ENCODE peak calls at places on chromosome 14, in nine cellular contexts. Q is fibroblast of lung, D is endothelial cell, I is omental fat pad, Y is GM06990, F is fibroblast of the aortic adventitia, T is MCF 10A, J is astrocyte, V is neural crest cell. P is an unnamed sample.

GRCh38 chr14:90628825-90629224 is 187.4 kb downstream of the TTC7B start:
- DNase-seq in Q (no peak), D (no peak), I (no peak), Y (no peak), F (no peak), T (no peak), J (no peak), V (no peak), P (no peak)

GRCh38 chr14:33285902-33286700 is 347.4 kb downstream of the NPAS3 start:
- DNase-seq in Q (no peak), D (no peak), I (no peak), Y (no peak), F (no peak), T (no peak), J (no peak), V (no peak), P (no peak)

GRCh38 chr14:58082491-58083098 is 69.4 kb downstream of the ARMH4 start:
- DNase-seq in Q (peak; percentile 85), D (no peak), I (no peak), Y (no peak), F (peak; percentile 91), T (peak; percentile 80), J (peak; percentile 91), V (no peak), P (no peak)

GRCh38 chr14:69610859-69611263 is 535 bp upstream of the SUSD6 start:
- DNase-seq in Q (no peak), D (no peak), I (no peak), Y (no peak), F (no peak), T (no peak), J (no peak), V (no peak), P (no peak)

GRCh38 chr14:33592298-33592697 is 358.6 kb downstream of the EGLN3 start:
- DNase-seq in Q (no peak), D (no peak), I (no peak), Y (no peak), F (no peak), T (peak; percentile 19), J (peak; percentile 74), V (no peak), P (no peak)

GRCh38 chr14:57346741-57347140 is 43.6 kb upstream of the NAA30 start:
- DNase-seq in Q (no peak), D (no peak), I (no peak), Y (no peak), F (no peak), T (no peak), J (no peak), V (no peak), P (no peak)

GRCh38 chr14:22849212-22849819 is 12.9 kb downstream of the MMP14 start:
- DNase-seq in Q (no peak), D (no peak), I (peak; percentile 37), Y (no peak), F (peak; percentile 91), T (no peak), J (peak; percentile 27), V (no peak), P (peak; percentile 19)

GRCh38 chr14:25103820-25104219 is 53.9 kb upstream of the STXBP6 start:
- DNase-seq in Q (no peak), D (no peak), I (no peak), Y (no peak), F (no peak), T (no peak), J (no peak), V (no peak), P (no peak)

GRCh38 chr14:77108753-77109152 is 10.7 kb downstream of the CIPC start:
- DNase-seq in Q (no peak), D (no peak), I (no peak), Y (no peak), F (no peak), T (no peak), J (no peak), V (no peak), P (no peak)

GRCh38 chr14:99635116-99635515 is 9.8 kb upstream of the HHIPL1 start:
- DNase-seq in Q (no peak), D (no peak), I (no peak), Y (no peak), F (no peak), T (no peak), J (no peak), V (no peak), P (no peak)

GRCh38 chr14:99637624-99638023 is 7.3 kb upstream of the HHIPL1 start:
- DNase-seq in Q (no peak), D (no peak), I (no peak), Y (no peak), F (no peak), T (no peak), J (no peak), V (no peak), P (no peak)

GRCh38 chr14:99633913-99634312 is 11.0 kb upstream of the HHIPL1 start:
- DNase-seq in Q (no peak), D (no peak), I (no peak), Y (no peak), F (no peak), T (no peak), J (no peak), V (no peak), P (no peak)

GRCh38 chr14:99634443-99634842 is 10.5 kb upstream of the HHIPL1 start:
- DNase-seq in Q (no peak), D (no peak), I (no peak), Y (no peak), F (no peak), T (no peak), J (no peak), V (no peak), P (no peak)

GRCh38 chr14:99636487-99636886 is 8.4 kb upstream of the HHIPL1 start:
- DNase-seq in Q (no peak), D (no peak), I (no peak), Y (no peak), F (no peak), T (no peak), J (no peak), V (no peak), P (no peak)
- TF ChIP-seq CTCF in Q (no peak), D (no peak), I (no peak), Y (no peak), F (no peak), T (no peak), J (no peak), V (no peak), P (no peak)

GRCh38 chr14:64137657-64138290 is 156.4 kb downstream of the ESR2 start:
- DNase-seq in Q (peak; percentile 47), D (no peak), I (no peak), Y (no peak), F (peak; percentile 19), T (no peak), J (no peak), V (no peak), P (peak; percentile 15)
- TF ChIP-seq CTCF in Q (peak; percentile 29), D (no peak), I (no peak), Y (peak; percentile 28), F (no peak), T (no peak), J (peak; percentile 3), V (no peak), P (peak; percentile 20)

GRCh38 chr14:104827173-104828055 is 26.5 kb downstream of the ZBTB42 start:
- DNase-seq in Q (peak; percentile 24), D (peak; percentile 77), I (no peak), Y (no peak), F (peak; percentile 24), T (no peak), J (peak; percentile 23), V (peak; percentile 61), P (peak; percentile 85)
- TF ChIP-seq CTCF in Q (peak; percentile 48), D (peak; percentile 61), I (no peak), Y (peak; percentile 54), F (peak; percentile 62), T (peak; percentile 43), J (peak; percentile 25), V (peak; percentile 70), P (peak; percentile 51)

GRCh38 chr14:61631044-61631692 is 64.1 kb upstream of the HIF1A start:
- DNase-seq in Q (no peak), D (no peak), I (no peak), Y (no peak), F (no peak), T (no peak), J (no peak), V (no peak), P (no peak)

GRCh38 chr14:61632401-61633195 is 62.7 kb upstream of the HIF1A start:
- DNase-seq in Q (no peak), D (no peak), I (no peak), Y (no peak), F (no peak), T (no peak), J (no peak), V (no peak), P (no peak)

GRCh38 chr14:61628192-61628591 is 67.1 kb upstream of the HIF1A start:
- DNase-seq in Q (no peak), D (no peak), I (no peak), Y (no peak), F (no peak), T (no peak), J (peak; percentile 31), V (no peak), P (no peak)

GRCh38 chr14:61627612-61628011 is 67.7 kb upstream of the HIF1A start:
- DNase-seq in Q (no peak), D (no peak), I (no peak), Y (no peak), F (no peak), T (no peak), J (no peak), V (no peak), P (no peak)

DNA sequence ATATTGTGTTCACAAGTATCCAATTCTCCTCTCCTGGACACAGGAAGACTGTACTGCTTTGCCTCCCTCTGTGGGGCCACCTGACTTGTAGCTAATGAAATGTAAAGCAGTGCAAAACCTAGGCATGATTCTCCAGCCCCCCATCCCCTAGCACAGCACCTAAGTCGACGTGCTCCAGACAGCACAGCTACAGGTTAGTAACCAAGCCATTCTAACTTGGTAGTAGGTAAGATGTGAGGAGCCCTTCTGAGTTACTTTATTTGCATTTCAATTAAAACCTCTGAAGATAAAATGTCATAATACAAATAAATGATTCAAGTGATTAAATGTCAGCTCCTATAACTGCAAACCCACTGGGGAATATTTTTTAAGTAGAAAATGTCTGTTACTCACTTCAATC is 64.9 kb upstream of the HIF1A start:
- DNase-seq in Q (no peak), D (no peak), I (no peak), Y (no peak), F (no peak), T (no peak), J (no peak), V (no peak), P (no peak)
- TF ChIP-seq CTCF in Q (no peak), D (no peak), I (no peak), Y (no peak), F (no peak), T (no peak), J (no peak), V (no peak), P (no peak)

DNA sequence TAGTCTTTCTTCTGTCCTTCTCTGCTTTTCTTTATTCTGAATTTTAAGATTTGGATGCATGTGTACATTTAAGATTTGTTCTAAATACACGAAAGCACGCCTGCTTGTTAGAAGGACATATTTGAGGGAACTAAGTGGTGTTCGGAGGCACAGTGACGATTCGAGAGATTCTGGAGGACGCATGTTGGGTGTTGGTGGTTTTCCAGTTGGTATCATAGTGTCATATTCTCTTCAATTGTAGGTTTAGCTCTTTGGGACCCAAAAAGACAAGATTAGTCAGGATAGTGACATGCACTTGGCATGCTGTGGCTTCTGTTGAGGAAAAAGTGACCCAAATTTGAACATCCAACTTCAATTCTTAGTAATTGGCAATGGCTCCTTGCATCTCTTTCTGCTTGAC is 30.1 kb downstream of the PRKCH start:
- DNase-seq in Q (no peak), D (no peak), I (no peak), Y (no peak), F (no peak), T (no peak), J (no peak), V (no peak), P (no peak)
- TF ChIP-seq CTCF in Q (no peak), D (no peak), I (no peak), Y (no peak), F (no peak), T (no peak), J (no peak), V (no peak), P (no peak)